ENCODE peak calls at places on chromosomes 6 and 20, in five cellular contexts. S, E, B, P and H are unnamed samples.

GRCh38 chr6:2733324-2733723 is 17.4 kb downstream of the MYLK4 start:
- DNase-seq in S (no peak), P (peak), E (peak), B (peak), H (peak)

GRCh38 chr6:148620579-148621298 is 126.1 kb upstream of the UST start:
- DNase-seq in S (no peak), B (no peak), P (no peak), E (no peak), H (no peak)

GRCh38 chr20:61919239-61919638 is 146.4 kb downstream of the TAF4 start:
- DNase-seq in S (no peak), B (no peak), P (no peak), E (no peak), H (no peak)

GRCh38 chr6:11296449-11297375 is 64.2 kb upstream of the NEDD9 start:
- DNase-seq in B (no peak), E (no peak), P (no peak), S (no peak), H (no peak)

GRCh38 chr20:62055106-62055861 is 10.4 kb downstream of the TAF4 start:
- DNase-seq in E (no peak), B (no peak), S (no peak), P (no peak), H (no peak)

GRCh38 chr20:17825949-17826843 is 126.4 kb downstream of the BANF2 start:
- DNase-seq in S (no peak), P (no peak), E (no peak), B (no peak), H (no peak)

GRCh38 chr6:23775127-23775526 is 350.9 kb upstream of the NRSN1 start:
- DNase-seq in B (no peak), S (no peak), E (no peak), P (no peak), H (no peak)

GRCh38 chr6:112004397-112005341 is 49.2 kb upstream of the CCN6 start:
- DNase-seq in P (no peak), B (no peak), E (no peak), S (no peak), H (no peak)

GRCh38 chr6:144951730-144952437 is 666.7 kb downstream of the UTRN start:
- DNase-seq in P (no peak), E (no peak), B (no peak), S (no peak), H (no peak)

GRCh38 chr6:3561745-3562144 is 104.9 kb upstream of the SLC22A23 start:
- DNase-seq in S (no peak), B (peak), P (peak), E (no peak), H (peak)

GRCh38 chr6:93784794-93785757 is 365.7 kb upstream of the EPHA7 start:
- DNase-seq in B (peak), P (peak), E (no peak), S (no peak), H (no peak)

GRCh38 chr6:113421997-113422396 is 435.1 kb upstream of the MARCKS start:
- DNase-seq in P (no peak), S (no peak), B (no peak), E (no peak), H (no peak)

GRCh38 chr20:62558779-62559178 is 83.0 kb upstream of the GATA5 start:
- DNase-seq in P (no peak), S (no peak), E (no peak), B (no peak), H (no peak)

GRCh38 chr6:32972353-32973143 is 4.2 kb downstream of the BRD2 start:
- DNase-seq in B (no peak), S (no peak), P (peak), E (peak), H (peak)

GRCh38 chr20:1377984-1378742 is 14.7 kb downstream of the FKBP1A start:
- DNase-seq in E (no peak), S (peak), B (no peak), P (no peak), H (no peak)

GRCh38 chr20:47574616-47575401 is 73.1 kb downstream of the NCOA3 start:
- DNase-seq in S (no peak), B (peak), P (peak), E (no peak), H (peak)

GRCh38 chr6:16438677-16439615 is 200.6 kb downstream of the GMPR start:
- DNase-seq in B (peak), E (no peak), S (no peak), P (no peak), H (no peak)

GRCh38 chr6:35554811-35555210 is 42.1 kb upstream of the TULP1 start:
- DNase-seq in S (no peak), E (no peak), B (no peak), P (no peak), H (no peak)